ENCODE peak calls at places on chromosomes 13 and 19, in five cellular contexts. Q, M, S, E and J are unnamed samples.

GRCh38 chr13:66076417-66076816 is 1153.7 kb downstream of the PCDH9 start:
- DNase-seq in Q (no peak), M (no peak), S (no peak), E (peak), J (no peak)

GRCh38 chr13:51856027-51856736 is 5.6 kb upstream of the CCDC70 start:
- DNase-seq in Q (no peak), M (no peak), S (no peak), E (no peak), J (no peak)

GRCh38 chr19:45657520-45658163 is 10.4 kb upstream of the GIPR start:
- DNase-seq in Q (no peak), M (no peak), S (no peak), E (no peak), J (no peak)

GRCh38 chr13:20175406-20175794 is 14.5 kb upstream of the GJA3 start:
- DNase-seq in Q (no peak), M (no peak), S (no peak), E (no peak), J (no peak)

GRCh38 chr13:43240278-43240677 is 216.9 kb downstream of the DNAJC15 start:
- DNase-seq in Q (no peak), M (no peak), S (no peak), E (no peak), J (no peak)

GRCh38 chr19:7083076-7083956 is 13.8 kb downstream of the ZNF557 start:
- DNase-seq in Q (no peak), M (no peak), S (peak), E (peak), J (no peak)

GRCh38 chr13:112757759-112758086 is 67.9 kb downstream of the ATP11A start:
- DNase-seq in Q (no peak), M (no peak), S (no peak), E (no peak), J (no peak)

GRCh38 chr19:4722671-4723464 is 774 bp downstream of the DPP9 start:
- DNase-seq in Q (no peak), M (peak), S (peak), E (peak), J (no peak)

GRCh38 chr13:37918116-37919100 is 48.8 kb upstream of the TRPC4 start:
- DNase-seq in Q (no peak), M (no peak), S (no peak), E (no peak), J (no peak)

GRCh38 chr13:33286143-33286542 is 588 bp upstream of the STARD13 start:
- DNase-seq in Q (no peak), M (no peak), S (no peak), E (no peak), J (peak)

GRCh38 chr19:1748115-1748702 is 5.1 kb upstream of the ONECUT3 start:
- DNase-seq in Q (no peak), M (no peak), S (no peak), E (no peak), J (no peak)

GRCh38 chr13:90375851-90376250 is 971.6 kb upstream of the MIR17HG start:
- DNase-seq in Q (no peak), M (no peak), S (no peak), E (peak), J (no peak)

GRCh38 chr19:18424890-18425514 is 5.8 kb downstream of the SSBP4 start:
- DNase-seq in Q (no peak), M (no peak), S (no peak), E (no peak), J (no peak)

GRCh38 chr19:862529-863304 is 3.3 kb downstream of the CFD start:
- DNase-seq in Q (no peak), M (peak), S (peak), E (peak), J (peak)

GRCh38 chr19:17420267-17420924 is 549 bp downstream of the MVB12A start:
- DNase-seq in Q (no peak), M (peak), S (peak), E (peak), J (no peak)

GRCh38 chr13:110070511-110071120 is 236.3 kb downstream of the COL4A1 start:
- DNase-seq in Q (no peak), M (no peak), S (no peak), E (peak), J (no peak)

GRCh38 chr13:110068176-110068473 is 238.8 kb downstream of the COL4A1 start:
- DNase-seq in Q (no peak), M (no peak), S (no peak), E (no peak), J (no peak)

GRCh38 chr13:110070046-110070445 is 236.9 kb downstream of the COL4A1 start:
- DNase-seq in Q (no peak), M (no peak), S (no peak), E (no peak), J (no peak)

DNA sequence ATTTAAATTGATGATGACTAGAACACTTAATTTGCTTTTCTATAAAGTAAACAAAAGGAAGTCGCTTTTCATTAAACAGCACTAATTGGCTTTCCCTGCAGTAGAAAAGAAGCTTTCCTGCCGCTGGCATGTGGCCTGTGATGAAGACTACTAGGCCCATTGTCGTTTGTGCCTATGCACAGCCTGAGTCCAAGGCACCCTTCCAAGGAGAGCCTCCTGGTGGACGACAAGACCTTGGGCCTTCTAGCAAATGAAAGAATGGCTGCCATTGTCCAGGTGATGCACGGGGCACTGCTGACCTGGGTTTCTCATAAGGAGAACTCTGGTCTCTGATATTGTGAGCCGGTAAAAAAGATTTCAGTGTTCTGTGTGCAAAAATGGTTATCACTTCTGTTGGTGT is 233.0 kb downstream of the COL4A1 start:
- DNase-seq in Q (no peak), M (no peak), S (no peak), E (no peak), J (no peak)
- TF ChIP-seq CTCF in Q (no peak), M (no peak), S (no peak), E (peak), J (no peak)

DNA sequence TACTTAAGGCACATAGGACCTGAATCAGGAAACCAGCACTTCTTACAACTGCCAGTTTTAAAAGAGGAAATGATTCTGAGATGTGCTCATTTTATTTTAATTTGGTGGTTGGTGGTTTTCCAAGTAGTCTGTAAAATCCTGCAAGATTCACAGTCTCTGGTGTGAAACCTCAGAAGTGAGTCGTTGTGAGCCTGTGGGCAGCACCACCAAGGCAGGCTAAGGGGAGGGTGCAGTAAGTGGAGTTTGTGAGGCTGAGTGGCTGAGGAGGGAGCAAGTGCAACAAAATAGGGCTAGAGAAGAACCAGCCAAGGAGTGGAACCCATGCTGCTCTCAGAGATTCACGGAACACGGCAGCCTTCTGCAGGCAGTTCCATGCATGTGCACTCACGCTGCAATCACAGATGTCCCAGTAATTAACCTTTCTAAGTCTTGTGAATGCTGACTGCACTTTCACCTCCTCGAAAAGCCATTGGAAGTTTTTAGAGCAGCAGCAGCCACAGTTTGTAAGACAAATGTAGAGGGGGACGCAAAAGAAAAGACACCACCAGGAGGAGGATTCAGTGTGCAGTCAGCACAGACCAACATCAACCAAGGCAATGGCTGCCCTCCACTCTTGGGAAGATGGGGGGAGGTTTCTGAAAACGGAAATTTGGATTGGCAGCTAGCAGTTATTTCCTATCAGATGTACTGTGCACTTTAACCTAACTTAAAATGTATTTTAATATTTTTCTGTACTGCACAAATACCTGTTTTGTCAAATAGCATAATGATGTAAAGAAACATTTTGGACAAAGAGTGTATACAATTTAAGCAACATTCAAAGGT is 44.9 kb downstream of the ESD start:
- DNase-seq in Q (no peak), M (no peak), S (peak), E (peak), J (no peak)
- TF ChIP-seq CTCF in Q (no peak), M (no peak), S (peak), E (no peak), J (no peak)

GRCh38 chr19:33132425-33132824 is 511 bp downstream of the WDR88 start:
- DNase-seq in Q (no peak), M (no peak), S (no peak), E (no peak), J (no peak)
- TF ChIP-seq CTCF in Q (no peak), M (no peak), S (no peak), E (peak), J (no peak)

GRCh38 chr19:16185925-16186234 is 670 bp downstream of the FAM32A start:
- DNase-seq in Q (no peak), M (no peak), S (peak), E (no peak), J (no peak)
- TF ChIP-seq CTCF in Q (no peak), M (no peak), S (no peak), E (peak), J (no peak)

GRCh38 chr13:111505175-111505777 is 184.8 kb downstream of the TEX29 start:
- DNase-seq in Q (no peak), M (no peak), S (peak), E (no peak), J (no peak)
- TF ChIP-seq CTCF in Q (no peak), M (no peak), S (no peak), E (no peak), J (no peak)

GRCh38 chr13:47457631-47458030 is 543.4 kb downstream of the SUCLA2 start:
- DNase-seq in Q (no peak), M (no peak), S (no peak), E (no peak), J (no peak)

GRCh38 chr13:47463002-47463401 is 538.1 kb downstream of the SUCLA2 start:
- DNase-seq in Q (no peak), M (no peak), S (no peak), E (no peak), J (no peak)

GRCh38 chr13:47463726-47464125 is 537.3 kb downstream of the SUCLA2 start:
- DNase-seq in Q (no peak), M (no peak), S (no peak), E (peak), J (no peak)

GRCh38 chr13:47455581-47455980 is 545.5 kb downstream of the SUCLA2 start:
- DNase-seq in Q (no peak), M (no peak), S (no peak), E (no peak), J (no peak)

GRCh38 chr13:47459512-47459911 is 541.6 kb downstream of the SUCLA2 start:
- DNase-seq in Q (no peak), M (no peak), S (no peak), E (peak), J (no peak)
- TF ChIP-seq CTCF in Q (no peak), M (no peak), S (no peak), E (peak), J (no peak)

GRCh38 chr19:55640043-55640576 is 692 bp upstream of the ZNF580 start:
- DNase-seq in Q (no peak), M (peak), S (peak), E (peak), J (peak)
- TF ChIP-seq CTCF in Q (no peak), M (peak), S (no peak), E (peak), J (peak)

DNA sequence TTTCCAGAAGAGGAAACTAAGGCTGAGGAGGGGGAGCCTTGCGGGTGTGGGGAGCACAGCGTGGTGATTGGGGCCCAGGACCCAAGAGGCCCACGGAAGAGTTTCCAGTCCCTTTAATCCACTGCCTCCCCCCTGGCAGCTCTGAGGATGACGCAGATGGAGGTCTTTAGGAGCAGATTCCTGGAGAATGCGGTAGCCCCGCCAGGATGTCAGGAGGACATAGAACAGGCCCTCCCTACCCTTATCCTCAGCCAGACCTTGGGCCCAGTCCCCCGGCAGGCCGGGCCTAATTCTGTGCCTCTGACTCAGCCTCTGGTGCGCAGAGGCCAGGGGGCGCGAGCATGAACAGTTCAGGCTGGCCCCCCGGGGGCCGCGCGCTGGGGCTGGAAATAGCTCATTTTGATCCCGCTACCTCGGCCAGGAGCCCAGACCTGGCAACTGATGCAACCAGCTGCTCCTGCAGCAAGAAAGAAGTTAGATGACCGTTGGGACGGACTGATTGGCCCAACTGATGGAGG is 461 bp upstream of the HSPB6 start:
- DNase-seq in Q (peak), M (peak), S (peak), E (peak), J (peak)
- TF ChIP-seq CTCF in Q (no peak), M (peak), S (no peak), E (no peak), J (no peak)